ENCODE peak calls at places on chromosome 1, in six cellular contexts. N is OCI-LY7, F is endothelial cell of umbilical vein, T is hepatocyte, I is foreskin fibroblast, O is ovary. J is an unnamed sample.
A peak's percentile ranks its signal among the peaks of the same experiment; 100 is the strongest.

GRCh38 chr1:228500901-228501871 is 14.0 kb downstream of the RNF187 start:
- DNase-seq in T (peak; percentile 88), O (peak; percentile 87), F (peak; percentile 77), N (peak; percentile 81), I (peak; percentile 86), J (no peak)

GRCh38 chr1:178262101-178262500 is 168.2 kb downstream of the RASAL2 start:
- DNase-seq in I (no peak), N (no peak), T (peak; percentile 20), O (no peak), F (peak; percentile 82), J (no peak)

GRCh38 chr1:41357451-41358151 is 3.6 kb upstream of the FOXO6 start:
- DNase-seq in I (no peak), N (no peak), T (no peak), O (no peak), F (no peak), J (no peak)

GRCh38 chr1:160665330-160666078 is 18.7 kb upstream of the SLAMF1 start:
- DNase-seq in F (no peak), I (no peak), O (peak; percentile 33), N (peak; percentile 25), T (no peak), J (no peak)

GRCh38 chr1:81217058-81217457 is 583.7 kb upstream of the ADGRL2 start:
- DNase-seq in N (no peak), I (no peak), T (no peak), F (no peak), O (no peak), J (no peak)

GRCh38 chr1:92952714-92953113 is 8.5 kb downstream of the DIPK1A start:
- DNase-seq in N (no peak), F (no peak), T (no peak), O (no peak), I (no peak), J (no peak)

GRCh38 chr1:230677200-230677599 is 34.9 kb downstream of the COG2 start:
- DNase-seq in I (no peak), T (no peak), N (no peak), F (no peak), O (no peak), J (no peak)

GRCh38 chr1:114023377-114023776 is 44.1 kb downstream of the OLFML3 start:
- DNase-seq in F (no peak), T (no peak), O (no peak), N (peak; percentile 18), I (no peak), J (no peak)

GRCh38 chr1:45752441-45753052 is 2.1 kb upstream of the IPP start:
- DNase-seq in I (peak; percentile 41), O (no peak), F (no peak), N (no peak), T (no peak), J (peak; percentile 21)

GRCh38 chr1:119611701-119612113 is 36.4 kb downstream of the ZNF697 start:
- DNase-seq in F (peak; percentile 61), N (peak; percentile 59), T (peak; percentile 88), I (no peak), O (peak; percentile 65), J (no peak)

GRCh38 chr1:166351676-166352075 is 184.9 kb upstream of the FAM78B start:
- DNase-seq in T (no peak), N (no peak), I (no peak), O (no peak), F (no peak), J (no peak)

GRCh38 chr1:11731719-11732283 is 4.1 kb upstream of the AGTRAP start:
- DNase-seq in T (peak; percentile 78), N (no peak), F (peak; percentile 54), O (peak; percentile 82), I (peak; percentile 75), J (no peak)

GRCh38 chr1:17763995-17764394 is 8.9 kb downstream of the ACTL8 start:
- DNase-seq in N (no peak), O (no peak), F (no peak), I (no peak), T (no peak), J (no peak)

GRCh38 chr1:97138515-97139032 is 417.0 kb downstream of the PTBP2 start:
- DNase-seq in T (no peak), N (no peak), F (no peak), I (no peak), O (no peak), J (no peak)

GRCh38 chr1:15063346-15063745 is 90.2 kb upstream of the TMEM51 start:
- DNase-seq in I (no peak), N (no peak), T (no peak), F (no peak), O (no peak), J (no peak)

GRCh38 chr1:42439940-42440339 is 15.9 kb downstream of the ZMYND12 start:
- DNase-seq in N (no peak), O (no peak), I (peak; percentile 45), F (peak; percentile 80), T (no peak), J (peak; percentile 52)

GRCh38 chr1:58104960-58105359 is 441.6 kb downstream of the OMA1 start:
- DNase-seq in I (no peak), T (no peak), N (no peak), F (no peak), O (no peak), J (no peak)

GRCh38 chr1:48003741-48004503 is 6.7 kb upstream of the TRABD2B start:
- DNase-seq in F (no peak), O (no peak), N (no peak), T (no peak), I (no peak), J (no peak)

GRCh38 chr1:1032428-1032827 is 12.5 kb downstream of the AGRN start:
- DNase-seq in I (no peak), F (no peak), O (no peak), T (peak; percentile 60), N (no peak), J (no peak)

GRCh38 chr1:226679853-226680516 is 59.1 kb downstream of the ITPKB start:
- DNase-seq in O (peak; percentile 89), T (peak; percentile 86), N (peak; percentile 84), I (peak; percentile 47), F (peak; percentile 56), J (no peak)

GRCh38 chr1:117162806-117163205 is 41.3 kb upstream of the TRIM45 start:
- DNase-seq in I (no peak), T (no peak), O (no peak), F (no peak), N (no peak), J (no peak)

GRCh38 chr1:29698626-29699025 is 462.3 kb downstream of the PTPRU start:
- DNase-seq in I (no peak), T (no peak), F (no peak), O (no peak), N (no peak), J (no peak)

GRCh38 chr1:209688746-209689234 is 13.6 kb downstream of the G0S2 start:
- DNase-seq in F (no peak), O (no peak), N (no peak), T (peak; percentile 42), I (no peak), J (no peak)

GRCh38 chr1:183806650-183807049 is 1.7 kb downstream of the RGL1 start:
- DNase-seq in T (no peak), O (no peak), N (no peak), I (no peak), F (no peak), J (no peak)

GRCh38 chr1:30710407-30710806 is 13.0 kb downstream of the MATN1 start:
- DNase-seq in O (no peak), T (no peak), F (no peak), N (no peak), I (no peak), J (no peak)

GRCh38 chr1:81604982-81605381 is 195.8 kb upstream of the ADGRL2 start:
- DNase-seq in O (no peak), N (no peak), T (no peak), I (no peak), F (no peak), J (no peak)

GRCh38 chr1:54413295-54413694 is 7.1 kb upstream of the SSBP3 start:
- DNase-seq in T (peak; percentile 56), O (peak; percentile 63), F (peak; percentile 72), N (peak; percentile 26), I (peak; percentile 85), J (no peak)

GRCh38 chr1:38029725-38030511 is 16.7 kb downstream of the POU3F1 start:
- DNase-seq in N (peak; percentile 25), F (peak; percentile 79), O (no peak), T (peak; percentile 75), I (peak; percentile 45), J (no peak)

GRCh38 chr1:15741183-15741850 is 982 bp upstream of the TMEM82 start:
- DNase-seq in N (peak; percentile 81), F (peak; percentile 49), O (peak; percentile 82), T (peak; percentile 94), I (peak; percentile 46), J (no peak)

GRCh38 chr1:3747522-3747848 is 4.8 kb upstream of the CCDC27 start:
- DNase-seq in I (no peak), F (no peak), O (no peak), T (no peak), N (no peak), J (no peak)
- H3K4me3 ChIP-seq in I (peak overlapping the region; percentile 74), F (peak overlapping the region; percentile 74), O (peak overlapping the region; percentile 78), T (peak overlapping the region; percentile 69), N (peak overlapping the region; percentile 43), J (peak overlapping the region; percentile 59)

DNA sequence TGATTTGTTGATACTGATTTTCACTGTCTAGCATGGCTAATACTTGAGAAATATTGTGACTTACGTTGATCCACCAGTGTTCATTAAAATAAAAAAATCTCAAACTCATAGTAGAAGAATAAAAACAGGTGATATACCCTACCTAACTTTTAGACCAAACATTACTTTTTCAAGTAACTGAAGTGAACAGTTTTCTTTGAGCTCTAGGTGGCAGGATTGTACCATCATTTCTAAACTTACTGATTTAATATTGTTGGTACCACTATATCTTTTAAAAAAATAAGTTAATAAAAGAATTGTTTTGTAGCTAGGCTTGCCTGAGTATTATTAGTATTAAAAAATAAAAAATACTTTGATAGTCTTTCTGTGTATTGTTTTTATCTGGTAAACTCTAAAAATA is 21.5 kb downstream of the CDC73 start:
- DNase-seq in F (peak; percentile 30), N (peak; percentile 24), O (no peak), T (peak; percentile 11), I (no peak), J (no peak)
- TF ChIP-seq CTCF in F (no peak), N (peak; percentile 74), O (no peak), T (peak; percentile 62), I (peak; percentile 10), J (peak; percentile 27)

GRCh38 chr1:61052393-61053280 is 29.7 kb upstream of the NFIA start:
- DNase-seq in O (no peak), N (no peak), I (no peak), T (no peak), F (no peak), J (no peak)
- H3K4me3 ChIP-seq in O (no peak overlapping the region), N (peak overlapping the region; percentile 58), I (no peak overlapping the region), T (no peak overlapping the region), F (no peak overlapping the region), J (no peak overlapping the region)

GRCh38 chr1:198761859-198762616 is 123.2 kb downstream of the PTPRC start:
- DNase-seq in O (no peak), F (no peak), T (no peak), I (no peak), N (no peak), J (no peak)

GRCh38 chr1:198755715-198756114 is 116.9 kb downstream of the PTPRC start:
- DNase-seq in T (no peak), O (no peak), N (no peak), F (no peak), I (no peak), J (no peak)

GRCh38 chr1:198754670-198755069 is 115.8 kb downstream of the PTPRC start:
- DNase-seq in I (no peak), T (no peak), O (no peak), F (no peak), N (no peak), J (no peak)

GRCh38 chr1:198751741-198752140 is 112.9 kb downstream of the PTPRC start:
- DNase-seq in T (no peak), I (no peak), N (no peak), O (no peak), F (no peak), J (no peak)

GRCh38 chr1:198756470-198756869 is 117.6 kb downstream of the PTPRC start:
- DNase-seq in T (no peak), F (peak; percentile 27), O (no peak), N (no peak), I (no peak), J (no peak)
- TF ChIP-seq CTCF in T (peak; percentile 46), F (no peak), O (no peak), N (peak; percentile 45), I (no peak), J (no peak)

J was measured in AG09309.